ENCODE peak calls at places on chromosomes 13 and 19, in nine cellular contexts. One of them, this sample, is unnamed.
A peak's percentile ranks its signal among the peaks of the same experiment; 100 is the strongest.

GRCh38 chr13:84446972-84447700 is 564.9 kb upstream of the SLITRK1 start:
- DNase-seq in stomach: no peak
- DNase-seq in GM19239: no peak
- DNase-seq in Calu3: no peak
- DNase-seq in G401: no peak
- DNase-seq in DMS 273 treated with DMSO at 0.1 percent for 48 hours: peak; percentile 1
- DNase-seq in AG10803: peak; percentile 73
- DNase-seq in heart left ventricle: no peak
- DNase-seq in suprapubic skin: no peak
- DNase-seq in this sample: no peak

GRCh38 chr13:47114030-47114429 is 217.2 kb upstream of the HTR2A start:
- DNase-seq in Calu3: no peak
- DNase-seq in suprapubic skin: no peak
- DNase-seq in AG10803: peak; percentile 82
- DNase-seq in heart left ventricle: no peak
- DNase-seq in G401: no peak
- DNase-seq in stomach: no peak
- DNase-seq in GM19239: no peak
- DNase-seq in DMS 273 treated with DMSO at 0.1 percent for 48 hours: no peak
- DNase-seq in this sample: no peak

GRCh38 chr19:56015756-56016155 is 29.2 kb downstream of the NLRP5 start:
- DNase-seq in suprapubic skin: no peak
- DNase-seq in AG10803: no peak
- DNase-seq in DMS 273 treated with DMSO at 0.1 percent for 48 hours: no peak
- DNase-seq in heart left ventricle: no peak
- DNase-seq in stomach: no peak
- DNase-seq in G401: no peak
- DNase-seq in Calu3: no peak
- DNase-seq in GM19239: no peak
- DNase-seq in this sample: no peak

GRCh38 chr19:38034153-38034835 is 127.3 kb downstream of the SIPA1L3 start:
- DNase-seq in Calu3: no peak
- DNase-seq in stomach: no peak
- DNase-seq in DMS 273 treated with DMSO at 0.1 percent for 48 hours: peak; percentile 38
- DNase-seq in GM19239: no peak
- DNase-seq in heart left ventricle: no peak
- DNase-seq in G401: no peak
- DNase-seq in suprapubic skin: no peak
- DNase-seq in AG10803: no peak
- DNase-seq in this sample: no peak

GRCh38 chr13:42334329-42334706 is 62.4 kb downstream of the AKAP11 start:
- DNase-seq in suprapubic skin: no peak
- DNase-seq in G401: no peak
- DNase-seq in Calu3: peak; percentile 4
- DNase-seq in GM19239: no peak
- DNase-seq in AG10803: no peak
- DNase-seq in heart left ventricle: no peak
- DNase-seq in DMS 273 treated with DMSO at 0.1 percent for 48 hours: no peak
- DNase-seq in stomach: no peak
- DNase-seq in this sample: no peak

GRCh38 chr13:39417131-39417530 is 185.9 kb downstream of the LHFPL6 start:
- DNase-seq in G401: peak; percentile 34
- DNase-seq in Calu3: no peak
- DNase-seq in DMS 273 treated with DMSO at 0.1 percent for 48 hours: no peak
- DNase-seq in stomach: no peak
- DNase-seq in AG10803: no peak
- DNase-seq in suprapubic skin: no peak
- DNase-seq in heart left ventricle: no peak
- DNase-seq in GM19239: no peak
- DNase-seq in this sample: no peak

GRCh38 chr19:55437410-55437809 is 5.7 kb downstream of the SHISA7 start:
- DNase-seq in DMS 273 treated with DMSO at 0.1 percent for 48 hours: peak; percentile 28
- DNase-seq in G401: peak; percentile 32
- DNase-seq in heart left ventricle: peak; percentile 57
- DNase-seq in stomach: peak; percentile 55
- DNase-seq in GM19239: no peak
- DNase-seq in AG10803: peak; percentile 39
- DNase-seq in Calu3: peak; percentile 81
- DNase-seq in suprapubic skin: no peak
- DNase-seq in this sample: no peak

GRCh38 chr19:10808937-10809655 is 26.9 kb downstream of the TMED1 start:
- DNase-seq in AG10803: peak; percentile 52
- DNase-seq in G401: peak; percentile 14
- DNase-seq in Calu3: peak; percentile 31
- DNase-seq in suprapubic skin: no peak
- DNase-seq in stomach: peak; percentile 36
- DNase-seq in DMS 273 treated with DMSO at 0.1 percent for 48 hours: no peak
- DNase-seq in heart left ventricle: no peak
- DNase-seq in GM19239: no peak
- DNase-seq in this sample: no peak

GRCh38 chr13:50518791-50519201 is 324.7 kb downstream of the DLEU7 start:
- DNase-seq in Calu3: no peak
- DNase-seq in AG10803: no peak
- DNase-seq in G401: no peak
- DNase-seq in stomach: no peak
- DNase-seq in heart left ventricle: no peak
- DNase-seq in DMS 273 treated with DMSO at 0.1 percent for 48 hours: no peak
- DNase-seq in suprapubic skin: no peak
- DNase-seq in GM19239: no peak
- DNase-seq in this sample: no peak

GRCh38 chr13:78121459-78122348 is 203.1 kb upstream of the EDNRB start:
- DNase-seq in stomach: peak; percentile 46
- DNase-seq in AG10803: peak; percentile 69
- DNase-seq in GM19239: no peak
- DNase-seq in DMS 273 treated with DMSO at 0.1 percent for 48 hours: no peak
- DNase-seq in suprapubic skin: no peak
- DNase-seq in G401: peak; percentile 55
- DNase-seq in heart left ventricle: peak; percentile 42
- DNase-seq in Calu3: peak; percentile 3
- DNase-seq in this sample: no peak

GRCh38 chr19:53936035-53936434 is 26.7 kb upstream of the CACNG8 start:
- DNase-seq in GM19239: no peak
- DNase-seq in heart left ventricle: no peak
- DNase-seq in AG10803: no peak
- DNase-seq in Calu3: no peak
- DNase-seq in suprapubic skin: no peak
- DNase-seq in stomach: no peak
- DNase-seq in DMS 273 treated with DMSO at 0.1 percent for 48 hours: no peak
- DNase-seq in G401: no peak
- DNase-seq in this sample: no peak

GRCh38 chr19:23774156-23774971 is 15.7 kb upstream of the ZNF681 start:
- DNase-seq in DMS 273 treated with DMSO at 0.1 percent for 48 hours: no peak
- DNase-seq in GM19239: no peak
- DNase-seq in G401: peak; percentile 25
- DNase-seq in AG10803: peak; percentile 4
- DNase-seq in suprapubic skin: no peak
- DNase-seq in Calu3: no peak
- DNase-seq in heart left ventricle: no peak
- DNase-seq in stomach: no peak
- DNase-seq in this sample: no peak

GRCh38 chr19:10362259-10362658 is 18.1 kb downstream of the TYK2 start:
- DNase-seq in suprapubic skin: no peak
- DNase-seq in DMS 273 treated with DMSO at 0.1 percent for 48 hours: no peak
- DNase-seq in GM19239: no peak
- DNase-seq in G401: no peak
- DNase-seq in heart left ventricle: no peak
- DNase-seq in stomach: no peak
- DNase-seq in AG10803: no peak
- DNase-seq in Calu3: no peak
- DNase-seq in this sample: peak; percentile 10

GRCh38 chr19:45305007-45305406 is 17.7 kb downstream of the CKM start:
- DNase-seq in G401: no peak
- DNase-seq in heart left ventricle: no peak
- DNase-seq in AG10803: no peak
- DNase-seq in Calu3: no peak
- DNase-seq in DMS 273 treated with DMSO at 0.1 percent for 48 hours: no peak
- DNase-seq in stomach: no peak
- DNase-seq in suprapubic skin: no peak
- DNase-seq in GM19239: no peak
- DNase-seq in this sample: no peak

GRCh38 chr19:40689339-40690049 is 957 bp downstream of the NUMBL start:
- DNase-seq in GM19239: no peak
- DNase-seq in DMS 273 treated with DMSO at 0.1 percent for 48 hours: no peak
- DNase-seq in suprapubic skin: peak; percentile 80
- DNase-seq in stomach: no peak
- DNase-seq in heart left ventricle: peak; percentile 50
- DNase-seq in AG10803: peak; percentile 15
- DNase-seq in G401: peak; percentile 23
- DNase-seq in Calu3: no peak
- DNase-seq in this sample: no peak

GRCh38 chr19:14432817-14433453 is at the start of gene PKN1:
- DNase-seq in heart left ventricle: peak; percentile 77
- DNase-seq in G401: peak; percentile 49
- DNase-seq in AG10803: peak; percentile 35
- DNase-seq in GM19239: peak; percentile 78
- DNase-seq in DMS 273 treated with DMSO at 0.1 percent for 48 hours: no peak
- DNase-seq in suprapubic skin: no peak
- DNase-seq in stomach: peak; percentile 57
- DNase-seq in Calu3: peak; percentile 69
- DNase-seq in this sample: peak; percentile 83

GRCh38 chr13:113084943-113085540 is 20.5 kb upstream of the F7 start:
- DNase-seq in DMS 273 treated with DMSO at 0.1 percent for 48 hours: no peak
- DNase-seq in suprapubic skin: no peak
- DNase-seq in stomach: no peak
- DNase-seq in AG10803: no peak
- DNase-seq in Calu3: no peak
- DNase-seq in heart left ventricle: no peak
- DNase-seq in G401: peak; percentile 74
- DNase-seq in GM19239: no peak
- DNase-seq in this sample: no peak

GRCh38 chr19:33143897-33144405 is 12.0 kb downstream of the WDR88 start:
- DNase-seq in Calu3: peak; percentile 71
- DNase-seq in G401: peak; percentile 72
- DNase-seq in AG10803: peak; percentile 38
- DNase-seq in GM19239: peak; percentile 80
- DNase-seq in stomach: peak; percentile 73
- DNase-seq in heart left ventricle: peak; percentile 70
- DNase-seq in suprapubic skin: peak; percentile 73
- DNase-seq in DMS 273 treated with DMSO at 0.1 percent for 48 hours: no peak
- DNase-seq in this sample: peak; percentile 67